ENCODE peak calls at places on chromosomes 5 and 9, in five cellular contexts. One of them, this sample, is unnamed.

GRCh38 chr5:65100846-65101678 is 332.3 kb downstream of the CWC27 start:
- DNase-seq in ovary: peak
- DNase-seq in stomach: peak
- DNase-seq in tibial nerve: peak
- DNase-seq in sigmoid colon: no peak
- DNase-seq in this sample: peak

GRCh38 chr5:56512314-56512996 is 279.3 kb upstream of the ANKRD55 start:
- DNase-seq in sigmoid colon: no peak
- DNase-seq in stomach: no peak
- DNase-seq in ovary: no peak
- DNase-seq in tibial nerve: no peak
- DNase-seq in this sample: no peak

GRCh38 chr5:117318528-117318927 is 743.9 kb upstream of the SEMA6A start:
- DNase-seq in stomach: no peak
- DNase-seq in sigmoid colon: no peak
- DNase-seq in tibial nerve: no peak
- DNase-seq in ovary: no peak
- DNase-seq in this sample: peak

GRCh38 chr5:4306029-4306428 is 710.4 kb downstream of the IRX1 start:
- DNase-seq in tibial nerve: no peak
- DNase-seq in ovary: no peak
- DNase-seq in stomach: no peak
- DNase-seq in sigmoid colon: no peak
- DNase-seq in this sample: no peak

GRCh38 chr5:141533897-141534296 is 45.0 kb downstream of the PCDHGC5 start:
- DNase-seq in tibial nerve: no peak
- DNase-seq in sigmoid colon: no peak
- DNase-seq in stomach: no peak
- DNase-seq in ovary: no peak
- DNase-seq in this sample: no peak

GRCh38 chr5:151549713-151550112 is 41.4 kb downstream of the FAT2 start:
- DNase-seq in stomach: no peak
- DNase-seq in sigmoid colon: no peak
- DNase-seq in tibial nerve: no peak
- DNase-seq in ovary: no peak
- DNase-seq in this sample: no peak

GRCh38 chr5:73623929-73624404 is 2.0 kb upstream of the ARHGEF28 start:
- DNase-seq in ovary: no peak
- DNase-seq in tibial nerve: no peak
- DNase-seq in stomach: peak
- DNase-seq in sigmoid colon: no peak
- DNase-seq in this sample: no peak

GRCh38 chr9:98909935-98910334 is 33.8 kb upstream of the COL15A1 start:
- DNase-seq in tibial nerve: no peak
- DNase-seq in sigmoid colon: no peak
- DNase-seq in stomach: no peak
- DNase-seq in ovary: no peak
- DNase-seq in this sample: no peak

GRCh38 chr9:120741701-120742100 is 27.4 kb upstream of the MEGF9 start:
- DNase-seq in stomach: no peak
- DNase-seq in tibial nerve: no peak
- DNase-seq in sigmoid colon: no peak
- DNase-seq in ovary: no peak
- DNase-seq in this sample: no peak

GRCh38 chr5:56827043-56827442 is 11.7 kb downstream of the MAP3K1 start:
- DNase-seq in stomach: no peak
- DNase-seq in sigmoid colon: no peak
- DNase-seq in ovary: no peak
- DNase-seq in tibial nerve: no peak
- DNase-seq in this sample: no peak

GRCh38 chr9:89116064-89116817 is 62.4 kb downstream of the SHC3 start:
- DNase-seq in tibial nerve: no peak
- DNase-seq in stomach: no peak
- DNase-seq in ovary: no peak
- DNase-seq in sigmoid colon: no peak
- DNase-seq in this sample: no peak

GRCh38 chr5:126864042-126864688 is 87.2 kb downstream of the LMNB1 start:
- DNase-seq in stomach: no peak
- DNase-seq in tibial nerve: no peak
- DNase-seq in ovary: no peak
- DNase-seq in sigmoid colon: no peak
- DNase-seq in this sample: no peak

GRCh38 chr5:6461793-6462650 is 13.4 kb downstream of the UBE2QL1 start:
- DNase-seq in sigmoid colon: no peak
- DNase-seq in stomach: no peak
- DNase-seq in tibial nerve: no peak
- DNase-seq in ovary: no peak
- DNase-seq in this sample: no peak

GRCh38 chr9:77575785-77576184 is 72.3 kb downstream of the GNA14 start:
- DNase-seq in sigmoid colon: no peak
- DNase-seq in stomach: no peak
- DNase-seq in ovary: no peak
- DNase-seq in tibial nerve: no peak
- DNase-seq in this sample: no peak

GRCh38 chr9:25224309-25224708 is 453.9 kb downstream of the TUSC1 start:
- DNase-seq in ovary: no peak
- DNase-seq in tibial nerve: no peak
- DNase-seq in sigmoid colon: no peak
- DNase-seq in stomach: no peak
- DNase-seq in this sample: no peak

DNA sequence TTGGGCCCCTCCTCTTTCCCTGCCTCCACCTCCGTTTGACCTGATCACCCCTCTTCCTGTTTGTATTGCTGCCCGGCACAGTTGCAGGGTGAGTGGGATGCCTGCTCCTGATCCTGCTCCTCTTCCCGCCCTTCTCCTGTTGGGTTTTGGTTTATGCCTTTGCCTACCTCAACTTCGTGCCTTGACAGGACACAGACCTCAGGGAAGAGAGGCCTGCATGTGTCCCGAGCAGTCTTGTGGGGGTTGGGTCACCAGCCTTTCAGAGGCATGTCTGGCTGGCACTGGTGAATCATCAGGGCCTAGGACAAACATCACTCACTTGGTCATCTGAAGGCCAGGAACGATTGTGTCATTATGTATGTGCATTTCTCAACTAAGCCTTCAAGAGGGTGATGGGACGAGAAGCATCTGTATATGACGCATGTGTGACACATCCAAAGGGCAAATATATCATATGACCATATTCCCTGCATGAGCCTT is 56.9 kb downstream of the NPR3 start:
- DNase-seq in tibial nerve: no peak
- DNase-seq in ovary: no peak
- DNase-seq in stomach: no peak
- DNase-seq in sigmoid colon: no peak
- DNase-seq in this sample: no peak
- TF ChIP-seq EP300 in tibial nerve: no peak
- TF ChIP-seq EP300 in ovary: no peak
- TF ChIP-seq EP300 in stomach: no peak
- TF ChIP-seq EP300 in sigmoid colon: no peak
- TF ChIP-seq EP300 in this sample: no peak

GRCh38 chr5:121692163-121692562 is 159.5 kb upstream of the FTMT start:
- DNase-seq in sigmoid colon: no peak
- DNase-seq in ovary: no peak
- DNase-seq in stomach: no peak
- DNase-seq in tibial nerve: no peak
- DNase-seq in this sample: no peak

GRCh38 chr5:121695307-121695706 is 156.4 kb upstream of the FTMT start:
- DNase-seq in tibial nerve: no peak
- DNase-seq in sigmoid colon: no peak
- DNase-seq in stomach: no peak
- DNase-seq in ovary: no peak
- DNase-seq in this sample: no peak

GRCh38 chr5:121693864-121694263 is 157.8 kb upstream of the FTMT start:
- DNase-seq in stomach: no peak
- DNase-seq in tibial nerve: no peak
- DNase-seq in sigmoid colon: no peak
- DNase-seq in ovary: no peak
- DNase-seq in this sample: no peak

GRCh38 chr5:121688126-121688525 is 163.6 kb upstream of the FTMT start:
- DNase-seq in tibial nerve: no peak
- DNase-seq in ovary: no peak
- DNase-seq in stomach: no peak
- DNase-seq in sigmoid colon: no peak
- DNase-seq in this sample: no peak

GRCh38 chr5:121691478-121691877 is 160.2 kb upstream of the FTMT start:
- DNase-seq in sigmoid colon: no peak
- DNase-seq in tibial nerve: no peak
- DNase-seq in ovary: no peak
- DNase-seq in stomach: peak
- DNase-seq in this sample: no peak
- TF ChIP-seq EP300 in sigmoid colon: no peak
- TF ChIP-seq EP300 in tibial nerve: no peak
- TF ChIP-seq EP300 in ovary: no peak
- TF ChIP-seq EP300 in stomach: no peak
- TF ChIP-seq EP300 in this sample: no peak

DNA sequence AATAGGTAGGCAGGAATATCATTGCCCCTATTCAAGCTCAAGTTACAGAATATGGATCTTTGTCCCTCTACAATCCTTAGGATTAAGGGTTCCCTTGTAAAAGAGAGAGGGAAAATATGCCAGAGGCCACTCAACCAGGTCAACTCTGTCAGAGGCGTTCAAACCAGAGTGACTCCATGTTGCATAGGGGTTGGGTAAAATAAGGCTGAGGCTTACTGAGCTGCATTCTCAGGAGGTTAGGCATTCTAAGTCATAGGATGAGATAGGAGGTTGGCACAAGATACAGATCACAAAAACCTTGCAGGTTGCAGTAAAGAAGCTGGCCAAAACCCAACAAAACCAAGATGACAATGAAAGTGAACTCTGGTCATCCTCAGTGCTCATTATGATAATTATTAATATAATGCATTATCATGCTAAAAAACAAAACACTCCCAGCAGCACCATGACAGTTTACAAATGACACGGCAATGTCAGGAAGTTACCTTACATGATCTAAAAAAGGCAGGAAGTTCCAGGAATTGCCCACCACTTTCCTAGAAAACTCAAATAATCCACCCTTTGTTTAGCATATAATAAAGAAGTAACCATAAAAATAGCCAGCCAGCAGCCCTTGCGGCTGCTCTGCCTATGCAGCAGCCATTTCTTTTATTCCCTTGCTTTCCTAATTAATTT is 64.8 kb downstream of the ERP44 start:
- DNase-seq in sigmoid colon: no peak
- DNase-seq in stomach: no peak
- DNase-seq in ovary: no peak
- DNase-seq in tibial nerve: no peak
- DNase-seq in this sample: no peak
- TF ChIP-seq EP300 in sigmoid colon: no peak
- TF ChIP-seq EP300 in stomach: no peak
- TF ChIP-seq EP300 in ovary: no peak
- TF ChIP-seq EP300 in tibial nerve: no peak
- TF ChIP-seq EP300 in this sample: no peak

DNA sequence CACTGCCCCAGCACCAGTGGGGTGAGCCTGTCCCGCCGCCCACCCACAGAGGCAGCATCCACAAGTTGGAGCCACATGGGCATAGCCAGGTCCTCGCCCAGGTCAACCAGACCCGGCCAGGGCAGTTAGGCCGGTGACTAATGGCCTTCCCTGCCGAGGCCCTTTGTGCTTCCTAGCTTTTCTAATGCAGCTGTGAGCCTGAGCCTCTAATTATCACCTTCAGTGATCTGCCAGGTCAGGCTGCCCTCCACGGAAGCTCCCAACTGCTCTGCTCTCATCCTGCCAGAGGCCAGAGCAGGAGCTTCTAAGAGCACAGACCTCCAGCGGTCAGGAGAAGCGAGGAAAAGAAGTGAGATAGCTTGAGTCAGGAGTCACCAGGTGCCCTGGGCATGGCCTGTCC is 87.1 kb upstream of the PPP1R26 start:
- DNase-seq in stomach: no peak
- DNase-seq in sigmoid colon: no peak
- DNase-seq in tibial nerve: no peak
- DNase-seq in ovary: no peak
- DNase-seq in this sample: no peak
- TF ChIP-seq EP300 in stomach: no peak
- TF ChIP-seq EP300 in sigmoid colon: no peak
- TF ChIP-seq EP300 in tibial nerve: no peak
- TF ChIP-seq EP300 in ovary: no peak
- TF ChIP-seq EP300 in this sample: no peak

DNA sequence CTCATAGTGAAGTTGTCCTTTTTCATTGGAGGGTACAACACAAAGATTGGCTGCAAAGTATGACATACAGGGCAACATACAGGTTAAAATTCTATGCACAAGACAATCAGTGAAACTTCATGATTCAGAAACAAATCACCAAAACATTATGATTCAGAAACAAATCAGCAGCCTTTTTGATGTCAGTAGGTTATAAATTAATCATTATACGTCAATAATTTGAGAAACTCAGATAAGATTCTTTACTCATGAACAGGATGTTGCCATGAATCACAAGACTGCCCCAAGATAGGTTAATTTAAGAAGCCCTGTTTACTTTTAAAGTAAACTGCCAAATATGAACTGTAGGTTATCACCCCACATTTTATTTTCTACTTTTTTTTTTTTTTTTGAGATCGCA is 62.2 kb upstream of the IL33 start:
- DNase-seq in tibial nerve: no peak
- DNase-seq in stomach: no peak
- DNase-seq in ovary: no peak
- DNase-seq in sigmoid colon: no peak
- DNase-seq in this sample: no peak
- TF ChIP-seq EP300 in tibial nerve: no peak
- TF ChIP-seq EP300 in stomach: no peak
- TF ChIP-seq EP300 in ovary: no peak
- TF ChIP-seq EP300 in sigmoid colon: no peak
- TF ChIP-seq EP300 in this sample: no peak

This sample was measured in transverse colon.